ENCODE peak calls at places on chromosomes 7 and 10, in five cellular contexts. W is Jurkat, Clone E6-1; F is IMR-90; B is lung; T is A549. C is an unnamed sample.

GRCh38 chr7:80172387-80172786 is 37.8 kb downstream of the GNAI1 start:
- DNase-seq in W (no peak), F (no peak), B (no peak), T (no peak), C (no peak)

GRCh38 chr7:43123457-43123856 is 11.0 kb downstream of the HECW1 start:
- DNase-seq in W (no peak), F (no peak), B (no peak), T (no peak), C (no peak)

GRCh38 chr7:124784879-124785818 is 19.6 kb upstream of the GPR37 start:
- DNase-seq in W (peak), F (peak), B (no peak), T (peak), C (peak)

GRCh38 chr10:86663576-86664369 is 4.5 kb upstream of the LDB3 start:
- DNase-seq in W (no peak), F (no peak), B (no peak), T (no peak), C (no peak)

GRCh38 chr10:91613411-91614253 is 19.2 kb downstream of the PPP1R3C start:
- DNase-seq in W (no peak), F (peak), B (no peak), T (peak), C (no peak)

GRCh38 chr7:130189281-130189782 is 15.9 kb downstream of the TMEM209 start:
- DNase-seq in W (no peak), F (peak), B (no peak), T (no peak), C (no peak)

GRCh38 chr10:96585726-96586418 is 940 bp downstream of the TM9SF3 start:
- DNase-seq in W (peak), F (peak), B (no peak), T (no peak), C (peak)

GRCh38 chr7:81672872-81673271 is 97.0 kb downstream of the HGF start:
- DNase-seq in W (no peak), F (no peak), B (no peak), T (no peak), C (no peak)

GRCh38 chr7:3559178-3559765 is 258.2 kb downstream of the SDK1 start:
- DNase-seq in W (no peak), F (peak), B (no peak), T (peak), C (no peak)

GRCh38 chr7:22630069-22630468 is 96.9 kb upstream of the IL6 start:
- DNase-seq in W (no peak), F (no peak), B (no peak), T (no peak), C (no peak)

DNA sequence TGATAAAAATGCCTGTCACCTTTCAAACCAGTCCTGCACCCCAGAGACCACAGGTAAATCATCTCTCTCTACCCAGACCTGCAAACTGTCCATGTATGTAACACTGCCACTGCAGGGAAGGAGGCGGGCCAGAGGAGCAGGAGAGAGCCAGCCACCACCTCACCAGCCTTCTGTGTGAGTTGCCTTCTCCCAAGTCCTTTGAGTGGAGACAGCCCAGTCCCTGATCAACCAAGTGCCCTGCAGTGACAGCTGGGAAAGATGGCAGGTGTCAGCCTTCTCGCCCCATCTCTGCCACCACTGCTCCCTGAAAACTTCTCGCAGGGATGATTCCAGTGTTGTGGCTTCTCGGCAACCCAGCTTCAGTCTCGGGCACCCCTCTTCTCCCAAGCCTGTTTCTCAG is 42.4 kb downstream of the MTURN start:
- DNase-seq in W (no peak), F (no peak), B (no peak), T (no peak), C (no peak)
- H3K4me3 ChIP-seq in W (no peak), F (no peak), B (no peak), T (no peak), C (no peak)

GRCh38 chr10:32948451-32948850 is 9.6 kb downstream of the ITGB1 start:
- DNase-seq in W (peak), F (no peak), B (no peak), T (peak), C (no peak)
- H3K4me3 ChIP-seq in W (no peak), F (no peak), B (no peak), T (peak), C (no peak)

DNA sequence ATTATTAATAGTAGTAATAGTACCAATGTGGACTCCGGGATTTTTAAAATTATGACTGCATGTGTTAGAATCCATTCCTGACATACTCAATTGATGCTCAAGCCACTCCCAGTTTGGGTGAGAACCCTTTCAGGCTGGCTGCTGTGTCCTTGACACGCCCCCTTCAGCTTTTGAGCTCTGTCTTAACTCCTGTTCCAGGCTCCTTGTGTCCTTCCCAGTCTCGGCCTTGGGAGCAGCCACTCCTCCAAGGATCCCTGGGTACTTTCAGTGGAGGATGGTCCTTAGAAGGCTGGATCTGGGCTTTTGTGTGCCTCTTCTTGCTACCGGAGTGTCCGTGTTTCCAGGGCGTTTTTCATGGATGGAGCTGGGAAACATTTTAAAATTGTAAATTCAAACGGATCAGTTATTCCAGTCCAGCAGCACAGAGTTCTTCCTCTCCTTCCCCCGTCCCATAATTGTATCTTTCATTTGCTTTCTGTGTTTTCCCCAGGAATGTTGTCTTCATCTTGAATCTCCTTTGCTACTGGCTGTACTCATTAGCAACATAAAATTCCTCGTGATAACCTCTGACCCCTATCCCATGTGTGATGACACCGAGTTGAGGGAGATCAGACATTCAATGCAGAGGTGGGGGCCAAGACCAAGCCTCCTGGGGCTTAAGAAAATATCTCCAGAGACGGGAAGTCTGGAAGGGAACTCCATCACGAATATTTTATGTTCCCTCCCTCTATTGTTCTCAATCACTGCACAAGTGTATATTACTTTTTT is 40.0 kb upstream of the PFKFB3 start:
- DNase-seq in W (no peak), F (no peak), B (no peak), T (peak), C (no peak)
- H3K4me3 ChIP-seq in W (peak), F (no peak), B (no peak), T (peak), C (no peak)

GRCh38 chr10:26391701-26392695 is 46.1 kb upstream of the APBB1IP start:
- DNase-seq in W (no peak), F (no peak), B (no peak), T (no peak), C (no peak)
- H3K4me3 ChIP-seq in W (no peak), F (no peak), B (no peak), T (no peak), C (no peak)

C was measured in NB4.